ENCODE peak calls at places on chromosomes 16 and 17, in five cellular contexts. P is H1; L is CD4-positive, CD25-positive, alpha-beta regulatory T cell; E is endothelial cell of umbilical vein; W is lower lobe of right lung. O is an unnamed sample.
A peak's percentile ranks its signal among the peaks of the same experiment; 100 is the strongest.

GRCh38 chr16:4805231-4805630 is 2.8 kb upstream of the ROGDI start:
- DNase-seq in P (no peak), L (no peak), E (no peak), W (no peak), O (no peak)

GRCh38 chr17:82212331-82213250 is at the start of gene CCDC57:
- DNase-seq in P (peak; percentile 88), L (peak; percentile 45), E (peak; percentile 62), W (peak; percentile 89), O (peak; percentile 86)

GRCh38 chr16:14427371-14427948 is 202.6 kb downstream of the PARN start:
- DNase-seq in P (no peak), L (no peak), E (no peak), W (no peak), O (no peak)

GRCh38 chr17:45300060-45300751 is 16.6 kb downstream of the MAP3K14 start:
- DNase-seq in P (no peak), L (no peak), E (no peak), W (no peak), O (no peak)

GRCh38 chr17:8975091-8975707 is 9.7 kb upstream of the PIK3R5 start:
- DNase-seq in P (no peak), L (no peak), E (no peak), W (no peak), O (no peak)

GRCh38 chr17:69357701-69358100 is 30.8 kb upstream of the ABCA5 start:
- DNase-seq in P (no peak), L (no peak), E (no peak), W (no peak), O (no peak)

GRCh38 chr17:33463887-33464286 is 170.8 kb upstream of the ASIC2 start:
- DNase-seq in P (no peak), L (no peak), E (no peak), W (no peak), O (no peak)

GRCh38 chr17:44284024-44284400 is 16.1 kb upstream of the SLC4A1 start:
- DNase-seq in P (no peak), L (no peak), E (no peak), W (no peak), O (no peak)

GRCh38 chr17:51601622-51602261 is 341.4 kb downstream of the UTP18 start:
- DNase-seq in P (no peak), L (no peak), E (no peak), W (no peak), O (no peak)

GRCh38 chr16:21263640-21264211 is 14.4 kb downstream of the CRYM start:
- DNase-seq in P (no peak), L (no peak), E (no peak), W (no peak), O (no peak)

GRCh38 chr16:396605-397004 is 394 bp upstream of the NME4 start:
- DNase-seq in P (peak; percentile 69), L (no peak), E (peak; percentile 55), W (no peak), O (no peak)

GRCh38 chr16:87180069-87180468 is 137.1 kb downstream of the C16orf95 start:
- DNase-seq in P (no peak), L (no peak), E (no peak), W (no peak), O (no peak)

GRCh38 chr17:49984283-49984682 is 10.7 kb downstream of the DLX3 start:
- DNase-seq in P (no peak), L (no peak), E (no peak), W (no peak), O (no peak)

GRCh38 chr16:86709103-86709502 is 130.8 kb downstream of the FOXL1 start:
- DNase-seq in P (no peak), L (no peak), E (no peak), W (no peak), O (no peak)

GRCh38 chr16:10978846-10979446 is 34.6 kb downstream of the CLEC16A start:
- DNase-seq in P (no peak), L (no peak), E (no peak), W (no peak), O (no peak)

GRCh38 chr17:66290097-66290722 is 12.2 kb upstream of the PRKCA start:
- DNase-seq in P (no peak), L (no peak), E (peak; percentile 15), W (no peak), O (no peak)

GRCh38 chr17:75996665-75997590 is 3.7 kb upstream of the CDK3 start:
- DNase-seq in P (no peak), L (no peak), E (no peak), W (peak; percentile 75), O (peak; percentile 87)

GRCh38 chr17:38428643-38429371 is 543 bp downstream of the ARHGAP23 start:
- DNase-seq in P (peak; percentile 70), L (no peak), E (peak; percentile 56), W (peak; percentile 65), O (peak; percentile 89)

GRCh38 chr16:85573696-85574641 is 39.2 kb upstream of the GSE1 start:
- DNase-seq in P (no peak), L (no peak), E (peak; percentile 82), W (no peak), O (no peak)

GRCh38 chr16:88686062-88686438 is 257 bp downstream of the SNAI3 start:
- DNase-seq in P (no peak), L (no peak), E (no peak), W (peak; percentile 74), O (peak; percentile 90)

GRCh38 chr17:67655478-67656148 is 62.1 kb upstream of the NOL11 start:
- DNase-seq in P (no peak), L (no peak), E (no peak), W (no peak), O (no peak)

GRCh38 chr17:45263477-45263860 is 1.6 kb upstream of the SPATA32 start:
- DNase-seq in P (no peak), L (no peak), E (no peak), W (no peak), O (no peak)

GRCh38 chr16:64892843-64893242 is 229.0 kb downstream of the CDH11 start:
- DNase-seq in P (no peak), L (no peak), E (peak; percentile 9), W (no peak), O (no peak)

GRCh38 chr17:27481327-27481726 is 25.1 kb downstream of the KSR1 start:
- DNase-seq in P (no peak), L (peak; percentile 35), E (no peak), W (no peak), O (no peak)

GRCh38 chr16:24228514-24228913 is 27.6 kb upstream of the CACNG3 start:
- DNase-seq in P (no peak), L (no peak), E (no peak), W (no peak), O (no peak)

GRCh38 chr16:89895482-89896250 is 22.3 kb downstream of the TCF25 start:
- DNase-seq in P (no peak), L (no peak), E (no peak), W (no peak), O (no peak)

GRCh38 chr16:89898201-89898967 is 20.3 kb upstream of the MC1R start:
- DNase-seq in P (no peak), L (no peak), E (no peak), W (no peak), O (no peak)

GRCh38 chr16:89893642-89894548 is 20.5 kb downstream of the TCF25 start:
- DNase-seq in P (no peak), L (no peak), E (no peak), W (no peak), O (no peak)

GRCh38 chr16:89899879-89900481 is 18.7 kb upstream of the MC1R start:
- DNase-seq in P (no peak), L (no peak), E (no peak), W (no peak), O (no peak)

DNA sequence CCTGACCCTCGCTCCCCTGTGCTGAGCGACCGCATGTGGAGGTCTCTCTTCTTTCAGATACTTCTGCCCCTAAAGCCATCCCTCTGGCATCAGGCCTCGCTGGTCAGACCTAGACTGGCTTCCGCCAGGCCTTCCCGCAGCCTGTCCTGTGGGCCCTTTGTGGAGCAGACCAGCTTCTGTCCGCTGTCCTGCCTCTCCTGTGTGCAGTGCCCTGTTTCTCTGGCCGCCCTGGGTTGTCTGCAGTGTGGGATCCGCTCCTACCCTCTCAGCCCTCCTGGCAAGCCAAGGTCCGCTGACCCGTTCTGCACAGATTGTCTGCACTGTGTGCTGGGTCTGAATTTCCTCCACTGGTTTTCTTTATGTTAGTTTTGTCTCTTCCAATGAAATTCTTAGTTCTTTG is 21.5 kb upstream of the MC1R start:
- DNase-seq in P (no peak), L (no peak), E (no peak), W (no peak), O (no peak)
- H3K36me3 ChIP-seq in P (peaks cover 35% of the 10 kb centered on the region), L (peaks cover 78% of the 10 kb centered on the region), E (peaks cover 54% of the 10 kb centered on the region), W (peaks cover 91% of the 10 kb centered on the region), O (peaks cover 91% of the 10 kb centered on the region)

GRCh38 chr17:31595666-31596381 is 204.3 kb downstream of the RAB11FIP4 start:
- DNase-seq in P (no peak), L (no peak), E (no peak), W (no peak), O (no peak)
- H3K27ac ChIP-seq in P (no peak overlapping the region), L (no peak overlapping the region), E (peak overlapping the region; percentile 79), W (peak overlapping the region; percentile 49), O (peak overlapping the region; percentile 75)

GRCh38 chr16:27515874-27516353 is 33.8 kb downstream of the GTF3C1 start:
- DNase-seq in P (peak; percentile 79), L (no peak), E (peak; percentile 17), W (no peak), O (no peak)

GRCh38 chr16:27516360-27516759 is 33.4 kb downstream of the GTF3C1 start:
- DNase-seq in P (no peak), L (no peak), E (no peak), W (no peak), O (no peak)

GRCh38 chr16:27514806-27515205 is 34.9 kb downstream of the GTF3C1 start:
- DNase-seq in P (no peak), L (no peak), E (no peak), W (no peak), O (no peak)

GRCh38 chr16:27520982-27521673 is 28.6 kb downstream of the GTF3C1 start:
- DNase-seq in P (no peak), L (no peak), E (peak; percentile 77), W (no peak), O (no peak)

GRCh38 chr16:27518226-27518625 is 31.5 kb downstream of the GTF3C1 start:
- DNase-seq in P (no peak), L (no peak), E (no peak), W (no peak), O (no peak)
- H3K36me3 ChIP-seq in P (peaks cover 7% of the 10 kb centered on the region), L (peaks cover 43% of the 10 kb centered on the region), E (peaks cover 15% of the 10 kb centered on the region), W (peaks cover 79% of the 10 kb centered on the region), O (no peaks in the 10 kb centered on the region)

DNA sequence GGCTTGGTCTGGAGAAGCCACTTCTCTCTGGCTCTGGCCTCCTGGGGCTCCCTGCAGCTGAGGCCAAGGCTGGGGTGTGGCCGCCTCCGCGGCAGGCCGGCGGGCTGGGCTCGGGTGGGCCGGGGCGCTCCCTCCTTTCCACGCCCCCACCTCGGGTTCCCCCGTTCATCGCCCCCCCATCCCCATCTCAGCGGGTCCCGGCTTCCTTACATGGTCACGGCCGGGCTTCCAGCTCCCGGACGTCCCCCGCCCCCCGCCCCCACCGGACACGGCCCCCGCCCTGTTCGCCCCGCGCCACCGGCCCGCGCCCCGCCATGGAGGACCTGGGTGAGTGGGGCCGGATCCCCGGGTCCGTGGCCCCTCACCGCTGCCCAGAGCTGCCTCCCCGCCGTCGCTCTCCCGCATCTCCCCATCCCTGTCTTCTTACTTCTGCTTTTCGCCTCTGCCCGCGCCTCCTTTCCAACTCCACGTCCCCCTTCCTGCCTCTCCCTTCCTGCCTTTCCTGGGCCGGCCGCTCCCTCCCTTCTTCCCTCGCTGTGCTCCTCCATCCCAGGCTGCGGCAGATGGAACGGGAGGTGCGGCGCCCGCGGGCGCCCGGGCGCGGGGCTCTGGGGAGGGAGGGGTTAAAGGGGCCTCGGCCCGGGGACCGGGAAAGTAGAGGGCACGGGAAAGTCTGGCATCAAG is at the start of gene TGFB1I1:
- DNase-seq in P (peak; percentile 64), L (no peak), E (peak; percentile 61), W (no peak), O (peak; percentile 60)
- H3K27ac ChIP-seq in P (no peak within 1 kb of the TSS), L (no peak within 1 kb of the TSS), E (peak within 1 kb of the TSS; percentile 59), W (peak within 1 kb of the TSS; percentile 89), O (peak within 1 kb of the TSS; percentile 93)

GRCh38 chr17:12990041-12990808 is 27.6 kb downstream of the ELAC2 start:
- DNase-seq in P (no peak), L (no peak), E (no peak), W (no peak), O (no peak)
- H3K36me3 ChIP-seq in P (peaks cover 44% of the 10 kb centered on the region), L (peaks cover 49% of the 10 kb centered on the region), E (peaks cover 32% of the 10 kb centered on the region), W (peaks cover 56% of the 10 kb centered on the region), O (peaks cover 56% of the 10 kb centered on the region)